ENCODE peak calls at places on chromosomes 16 and 17, in four cellular contexts. L is K562, S is GM12878, X is HepG2. I is an unnamed sample.

GRCh38 chr16:88454315-88455057 is 1.4 kb downstream of the ZFPM1 start:
- DNase-seq in X (no peak), L (no peak), S (no peak), I (peak)

GRCh38 chr17:33292981-33293867 is at the start of gene ASIC2:
- DNase-seq in X (no peak), L (no peak), S (no peak), I (peak)

GRCh38 chr17:71975998-71976649 is 144.7 kb upstream of the SOX9 start:
- DNase-seq in X (no peak), L (no peak), S (no peak), I (no peak)

GRCh38 chr17:49925916-49926315 is 43.1 kb upstream of the DLX4 start:
- DNase-seq in L (no peak), S (no peak), X (no peak), I (no peak)

GRCh38 chr17:60170835-60171752 is 21.3 kb downstream of the CA4 start:
- DNase-seq in S (no peak), L (no peak), X (no peak), I (no peak)

GRCh38 chr17:66517336-66518009 is 215.1 kb downstream of the PRKCA start:
- DNase-seq in L (no peak), S (no peak), X (no peak), I (no peak)

GRCh38 chr17:13518271-13519000 is 83.3 kb downstream of the HS3ST3A1 start:
- DNase-seq in L (no peak), X (no peak), S (no peak), I (no peak)

GRCh38 chr16:70653406-70653805 is 7.0 kb downstream of the IL34 start:
- DNase-seq in S (no peak), X (no peak), L (no peak), I (no peak)

GRCh38 chr17:35973333-35974260 is 7.7 kb downstream of the CCL16 start:
- DNase-seq in X (peak), S (no peak), L (no peak), I (no peak)

GRCh38 chr16:10003486-10003885 is 178.7 kb downstream of the GRIN2A start:
- DNase-seq in S (no peak), L (no peak), X (no peak), I (no peak)

GRCh38 chr17:66809408-66809807 is 25.5 kb upstream of the CACNG5 start:
- DNase-seq in S (no peak), X (no peak), L (no peak), I (no peak)

DNA sequence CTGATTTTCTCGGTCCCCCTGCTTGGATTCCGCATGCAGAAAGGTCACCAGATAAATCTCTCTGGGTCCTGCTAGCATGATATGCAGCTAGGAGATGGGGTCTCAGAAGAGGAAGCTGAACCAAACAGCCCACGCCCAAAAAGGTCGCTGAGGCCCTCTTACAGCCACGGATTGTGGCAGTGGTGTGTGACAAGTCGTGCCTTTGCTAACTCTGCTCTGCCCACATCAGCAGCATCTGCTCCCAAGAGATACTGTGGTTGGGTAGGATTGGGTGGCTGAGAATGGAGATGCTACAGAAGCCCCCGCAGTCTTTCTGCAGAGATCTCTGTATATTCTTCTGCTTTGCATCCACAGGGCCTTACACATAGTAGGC is 15.2 kb upstream of the SKAP1 start:
- DNase-seq in S (no peak), L (no peak), X (no peak), I (no peak)
- TF ChIP-seq HDAC6 in S (no peak), L (no peak), X (no peak), I (no peak)

GRCh38 chr16:68884867-68885266 is 41.5 kb downstream of the TANGO6 start:
- DNase-seq in L (no peak), X (no peak), S (no peak), I (no peak)
- TF ChIP-seq HDAC6 in L (no peak), X (no peak), S (no peak), I (no peak)

DNA sequence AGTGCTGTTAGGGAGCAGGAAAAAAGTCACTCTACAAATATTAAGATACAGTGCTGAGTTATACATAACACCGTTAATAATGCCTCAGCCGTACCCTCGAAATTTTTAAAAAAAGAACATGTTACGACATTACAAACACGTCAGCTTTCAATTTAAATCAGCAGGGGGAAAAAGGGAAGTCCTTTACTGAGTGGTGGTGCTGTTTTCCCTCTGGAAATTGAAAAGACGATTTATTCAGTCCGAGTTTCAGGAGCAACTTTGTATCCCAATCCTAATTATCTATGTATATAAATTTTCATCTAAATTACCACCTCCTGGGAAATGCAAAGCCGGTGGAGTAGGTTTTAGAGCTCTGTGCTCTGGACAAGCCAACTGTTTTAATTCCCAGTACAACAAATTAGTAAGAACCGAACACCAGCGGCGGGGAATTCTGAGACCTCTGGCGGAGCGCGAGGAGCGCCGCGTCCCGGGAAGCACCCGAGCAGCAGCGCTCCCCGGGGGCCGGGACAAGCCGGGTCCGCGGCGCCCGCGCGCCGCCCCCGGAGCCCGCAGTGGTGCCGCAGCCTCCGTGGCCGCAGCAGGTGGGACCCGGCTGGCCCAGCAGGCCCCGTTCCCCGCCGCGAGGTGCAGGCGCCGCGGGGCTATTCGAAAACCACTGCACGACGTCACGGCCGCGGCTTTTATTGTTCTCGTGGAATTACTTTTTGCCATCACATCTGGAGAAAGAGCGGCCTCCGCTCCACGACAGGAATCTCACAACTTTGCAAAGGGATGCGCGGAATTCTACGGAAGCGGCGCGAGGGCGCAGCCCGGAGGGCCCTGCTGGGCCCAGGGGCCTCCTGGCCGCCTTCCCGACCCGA is 1.0 kb downstream of the NETO2 start:
- DNase-seq in S (no peak), L (peak), X (no peak), I (no peak)
- TF ChIP-seq HDAC6 in S (no peak), L (no peak), X (no peak), I (no peak)

GRCh38 chr16:5422643-5423496 is 325.3 kb upstream of the EEF2KMT start:
- DNase-seq in L (no peak), X (no peak), S (no peak), I (no peak)

GRCh38 chr16:5428932-5429331 is 331.3 kb upstream of the EEF2KMT start:
- DNase-seq in X (peak), S (no peak), L (no peak), I (peak)

GRCh38 chr16:5432166-5432565 is 334.6 kb upstream of the EEF2KMT start:
- DNase-seq in X (no peak), S (no peak), L (no peak), I (no peak)

GRCh38 chr16:5430598-5430997 is 333.0 kb upstream of the EEF2KMT start:
- DNase-seq in L (no peak), S (no peak), X (no peak), I (no peak)

GRCh38 chr16:5427571-5427970 is 330.0 kb upstream of the EEF2KMT start:
- DNase-seq in S (no peak), X (no peak), L (no peak), I (no peak)
- TF ChIP-seq HDAC6 in S (no peak), X (no peak), L (no peak), I (no peak)

GRCh38 chr17:83055911-83056582 is 23.4 kb upstream of the METRNL start:
- DNase-seq in L (no peak), X (peak), S (no peak), I (no peak)
- TF ChIP-seq HDAC6 in L (no peak), X (no peak), S (no peak), I (no peak)

GRCh38 chr16:13269359-13269758 is 368.0 kb downstream of the SHISA9 start:
- DNase-seq in S (no peak), L (no peak), X (no peak), I (no peak)
- TF ChIP-seq HDAC6 in S (no peak), L (no peak), X (no peak), I (no peak)

GRCh38 chr17:77045441-77046041 is 95.2 kb upstream of the SEC14L1 start:
- DNase-seq in S (no peak), L (no peak), X (no peak), I (no peak)
- TF ChIP-seq HDAC6 in S (no peak), L (no peak), X (no peak), I (no peak)

DNA sequence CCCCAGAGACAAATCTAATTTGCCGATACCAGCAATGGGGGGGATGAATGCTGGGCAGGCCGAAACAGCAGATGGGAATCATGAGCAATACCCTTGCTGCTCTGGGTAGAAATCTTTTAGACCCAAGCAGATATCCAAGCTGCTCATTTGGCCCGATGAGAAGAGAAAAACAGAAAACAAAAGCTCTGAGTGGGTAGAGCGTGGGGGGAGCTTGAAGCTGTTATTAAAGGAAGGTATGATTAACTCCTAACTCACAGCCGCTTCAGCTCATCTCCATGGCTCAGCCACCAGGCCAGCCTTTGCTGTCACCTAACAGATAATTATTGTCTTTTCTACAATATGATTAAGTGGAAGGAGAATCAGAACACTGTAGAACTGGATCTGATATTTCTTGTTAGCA is 58.3 kb downstream of the VPS35L start:
- DNase-seq in S (no peak), L (no peak), X (no peak), I (no peak)
- TF ChIP-seq HDAC6 in S (no peak), L (no peak), X (no peak), I (no peak)

GRCh38 chr16:4347010-4347409 is 4.1 kb downstream of the PAM16 start:
- DNase-seq in X (peak), S (no peak), L (no peak), I (no peak)

GRCh38 chr16:4347765-4348509 is 3.2 kb downstream of the PAM16 start:
- DNase-seq in L (peak), X (no peak), S (no peak), I (no peak)

GRCh38 chr16:4344659-4345438 is 6.3 kb downstream of the PAM16 start:
- DNase-seq in S (no peak), L (no peak), X (peak), I (no peak)

GRCh38 chr16:4346205-4346781 is 4.8 kb downstream of the PAM16 start:
- DNase-seq in L (no peak), X (peak), S (no peak), I (no peak)

GRCh38 chr16:4345439-4346204 is 5.5 kb downstream of the PAM16 start:
- DNase-seq in X (peak), L (no peak), S (no peak), I (no peak)
- TF ChIP-seq HDAC6 in X (no peak), L (no peak), S (no peak), I (no peak)